ENCODE peak calls at places on chromosomes 3 and 15, in eight cellular contexts. Y is pancreas, E is breast epithelium, C is OCI-LY7, Z is uterus, G is tibial artery, U is adrenal gland, M is left ventricle myocardium inferior. W is an unnamed sample. For H3K4me1, the result is how much of the 10 kb centered on the place peaks cover.

GRCh38 chr3:122890077-122890484 is 95.2 kb downstream of the SLC49A4 start:
- DNase-seq in Y (no peak), E (peak), C (peak), Z (peak), G (peak), U (peak), M (peak), W (peak)

GRCh38 chr3:123722021-123722420 is 137.2 kb upstream of the HACD2 start:
- DNase-seq in Y (no peak), E (peak), C (no peak), Z (no peak), G (no peak), U (no peak), M (no peak), W (no peak)

GRCh38 chr3:45412731-45413130 is 24.4 kb downstream of the LARS2 start:
- DNase-seq in Y (no peak), E (no peak), C (no peak), Z (no peak), G (no peak), U (no peak), M (no peak), W (no peak)

GRCh38 chr3:78718707-78719106 is 1049.1 kb downstream of the ROBO1 start:
- DNase-seq in Y (no peak), E (no peak), C (no peak), Z (no peak), G (no peak), U (no peak), M (no peak), W (no peak)

GRCh38 chr15:46768287-46768686 is 949.0 kb upstream of the SEMA6D start:
- DNase-seq in Y (no peak), E (no peak), C (peak), Z (no peak), G (no peak), U (no peak), M (no peak), W (no peak)

GRCh38 chr3:33716227-33716626 is 1.8 kb downstream of the CLASP2 start:
- DNase-seq in Y (no peak), E (no peak), C (no peak), Z (no peak), G (no peak), U (no peak), M (no peak), W (no peak)

GRCh38 chr15:100713163-100713867 is 110.9 kb downstream of the ASB7 start:
- DNase-seq in Y (peak), E (peak), C (no peak), Z (peak), G (peak), U (peak), M (no peak), W (no peak)

GRCh38 chr3:140629351-140630137 is 48.3 kb upstream of the TRIM42 start:
- DNase-seq in Y (no peak), E (no peak), C (no peak), Z (no peak), G (no peak), U (no peak), M (no peak), W (no peak)

GRCh38 chr3:65915477-65915876 is 123.2 kb downstream of the MAGI1 start:
- DNase-seq in Y (no peak), E (no peak), C (no peak), Z (no peak), G (no peak), U (no peak), M (no peak), W (no peak)

GRCh38 chr3:18302517-18302916 is 122.6 kb downstream of the SATB1 start:
- DNase-seq in Y (peak), E (no peak), C (no peak), Z (no peak), G (no peak), U (no peak), M (no peak), W (no peak)

GRCh38 chr3:20236603-20237002 is 50.6 kb upstream of the SGO1 start:
- DNase-seq in Y (peak), E (no peak), C (no peak), Z (no peak), G (no peak), U (no peak), M (no peak), W (no peak)

GRCh38 chr3:115004201-115005140 is 142.6 kb downstream of the ZBTB20 start:
- DNase-seq in Y (no peak), E (no peak), C (no peak), Z (no peak), G (no peak), U (no peak), M (no peak), W (no peak)

GRCh38 chr15:40081691-40082194 is 26.9 kb downstream of the BMF start:
- DNase-seq in Y (peak), E (peak), C (no peak), Z (peak), G (peak), U (peak), M (peak), W (peak)

GRCh38 chr15:77004189-77004588 is 9.3 kb downstream of the PSTPIP1 start:
- DNase-seq in Y (no peak), E (no peak), C (peak), Z (no peak), G (peak), U (peak), M (peak), W (peak)

GRCh38 chr15:89419370-89419984 is 76.9 kb downstream of the RHCG start:
- DNase-seq in Y (peak), E (no peak), C (peak), Z (peak), G (no peak), U (peak), M (peak), W (no peak)

GRCh38 chr15:40737048-40737447 is 18.0 kb downstream of the RMDN3 start:
- DNase-seq in Y (no peak), E (no peak), C (no peak), Z (no peak), G (no peak), U (no peak), M (no peak), W (no peak)

GRCh38 chr15:99951471-99951870 is 218.2 kb upstream of the LYSMD4 start:
- DNase-seq in Y (no peak), E (no peak), C (no peak), Z (no peak), G (no peak), U (no peak), M (no peak), W (no peak)

GRCh38 chr3:58424613-58425012 is 9.0 kb downstream of the PDHB start:
- DNase-seq in Y (no peak), E (no peak), C (no peak), Z (no peak), G (no peak), U (no peak), M (no peak), W (no peak)

GRCh38 chr3:49634736-49635135 is 39.4 kb upstream of the APEH start:
- DNase-seq in Y (no peak), E (no peak), C (no peak), Z (no peak), G (no peak), U (no peak), M (no peak), W (no peak)

GRCh38 chr3:139646505-139646904 is 31.3 kb downstream of the NMNAT3 start:
- DNase-seq in Y (no peak), E (no peak), C (no peak), Z (no peak), G (no peak), U (no peak), M (no peak), W (no peak)

GRCh38 chr15:89910891-89911626 is 1.7 kb downstream of the ARPIN start:
- DNase-seq in Y (peak), E (no peak), C (no peak), Z (no peak), G (no peak), U (no peak), M (no peak), W (no peak)

GRCh38 chr3:148911597-148911996 is 46.5 kb downstream of the CPA3 start:
- DNase-seq in Y (no peak), E (no peak), C (no peak), Z (no peak), G (no peak), U (no peak), M (no peak), W (no peak)

GRCh38 chr3:133925960-133926735 is 30.5 kb upstream of the RAB6B start:
- DNase-seq in Y (no peak), E (no peak), C (no peak), Z (no peak), G (peak), U (no peak), M (no peak), W (no peak)

GRCh38 chr3:189824629-189825312 is 193.6 kb downstream of the TP63 start:
- DNase-seq in Y (no peak), E (no peak), C (no peak), Z (no peak), G (no peak), U (no peak), M (no peak), W (no peak)

DNA sequence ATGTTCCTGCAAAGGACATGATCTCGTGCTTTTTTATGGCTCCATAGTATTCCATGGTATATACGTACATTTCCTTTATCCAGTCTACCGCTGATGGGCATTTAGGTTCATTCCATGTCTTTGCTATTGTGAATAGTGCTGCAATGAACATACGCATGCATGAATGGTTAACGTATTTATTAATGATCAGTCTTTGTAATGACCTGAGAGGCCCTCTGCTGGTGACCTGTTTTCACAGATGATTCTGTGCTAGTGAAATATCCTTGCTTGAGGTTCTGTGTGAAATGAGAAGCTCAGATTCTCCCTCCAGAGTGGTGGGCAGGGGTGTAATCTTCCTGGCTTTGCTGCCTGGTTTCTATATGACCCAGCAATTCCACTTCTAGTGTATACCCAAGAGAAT is 160.2 kb upstream of the RASGRP1 start:
- DNase-seq in Y (no peak), E (no peak), C (no peak), Z (no peak), G (no peak), U (no peak), M (no peak), W (no peak)
- TF ChIP-seq CTCF in Y (no peak), E (no peak), C (peak), Z (no peak), G (no peak), U (no peak), M (no peak), W (no peak)

GRCh38 chr3:119205209-119205608 is 31.8 kb downstream of the UPK1B start:
- DNase-seq in Y (no peak), E (no peak), C (no peak), Z (no peak), G (no peak), U (no peak), M (no peak), W (no peak)
- H3K4me1 ChIP-seq in Y (under half), E (under half), C (under half), Z (under half), G (under half), U (under half), M (under half), W (under half)

GRCh38 chr3:185717121-185717520 is 107.7 kb downstream of the IGF2BP2 start:
- DNase-seq in Y (no peak), E (no peak), C (no peak), Z (no peak), G (no peak), U (no peak), M (no peak), W (no peak)
- H3K4me3 ChIP-seq in Y (no peak), E (no peak), C (no peak), Z (no peak), G (no peak), U (no peak), M (no peak), W (no peak)

DNA sequence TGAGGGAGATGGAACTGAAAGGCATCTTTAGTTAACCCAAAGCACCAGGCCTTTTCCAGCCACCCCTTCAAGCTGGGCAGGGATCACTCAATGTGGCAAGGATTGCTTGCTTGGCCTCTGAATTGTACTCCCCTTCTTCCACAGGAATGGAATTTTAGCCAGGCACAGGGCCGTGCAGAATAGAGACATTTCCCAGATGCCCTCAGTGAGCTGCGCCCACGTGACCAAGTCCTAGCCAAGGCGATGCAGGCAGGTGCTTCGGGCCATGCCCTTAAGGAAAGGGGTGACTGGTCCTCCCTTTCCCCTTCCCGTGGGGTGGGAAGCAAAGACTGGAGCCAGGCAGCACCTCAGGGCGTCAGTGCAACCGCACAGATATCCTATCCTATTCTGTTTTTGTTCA is 17.9 kb downstream of the GP9 start:
- DNase-seq in Y (no peak), E (no peak), C (no peak), Z (no peak), G (no peak), U (no peak), M (no peak), W (no peak)
- TF ChIP-seq CTCF in Y (no peak), E (no peak), C (no peak), Z (no peak), G (no peak), U (no peak), M (no peak), W (no peak)

DNA sequence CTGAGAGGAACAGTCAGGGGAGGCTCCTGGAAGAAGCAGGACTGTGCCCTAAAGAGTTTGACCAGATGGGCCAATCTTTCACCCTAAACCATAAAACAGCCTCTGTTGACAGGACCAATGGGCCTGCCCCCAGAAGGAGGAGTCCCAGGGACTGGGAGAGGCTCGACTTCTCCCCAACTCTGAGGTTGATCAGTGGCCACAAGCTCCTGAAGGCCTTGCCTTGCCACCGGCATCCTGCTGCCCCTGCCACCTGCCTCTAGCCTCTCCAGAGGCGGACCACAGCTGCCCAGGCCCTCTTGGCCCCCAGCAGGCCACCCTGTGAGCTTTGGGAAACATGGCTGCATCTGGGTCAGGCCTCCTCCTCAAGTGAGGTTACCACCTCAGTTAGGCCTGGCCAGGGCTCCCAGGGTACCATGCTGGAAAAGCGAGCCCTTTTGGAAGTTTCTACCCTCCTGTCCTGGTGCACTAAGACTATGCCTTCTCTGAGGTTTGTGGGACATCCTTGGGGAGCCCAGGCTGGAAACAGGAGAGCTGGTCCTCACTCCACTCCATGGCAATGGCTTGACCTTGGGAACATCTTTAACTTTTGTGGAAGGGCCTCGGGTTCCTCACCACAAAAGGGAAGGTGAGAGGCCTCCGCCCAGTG is 2.9 kb downstream of the VIPR1 start:
- DNase-seq in Y (no peak), E (peak), C (no peak), Z (peak), G (peak), U (no peak), M (no peak), W (no peak)
- H3K4me1 ChIP-seq in Y (under half), E (under half), C (under half), Z (under half), G (under half), U (under half), M (under half), W (under half)

GRCh38 chr15:63943829-63944680 is 102.2 kb downstream of the DAPK2 start:
- DNase-seq in Y (no peak), E (no peak), C (no peak), Z (no peak), G (no peak), U (no peak), M (no peak), W (no peak)
- H3K4me3 ChIP-seq in Y (no peak), E (no peak), C (no peak), Z (no peak), G (no peak), U (no peak), M (no peak), W (no peak)

GRCh38 chr3:36840453-36840921 is 76.1 kb upstream of the DCLK3 start:
- DNase-seq in Y (no peak), E (no peak), C (no peak), Z (no peak), G (no peak), U (no peak), M (peak), W (no peak)

GRCh38 chr3:36842275-36842674 is 77.9 kb upstream of the DCLK3 start:
- DNase-seq in Y (no peak), E (no peak), C (no peak), Z (no peak), G (no peak), U (no peak), M (no peak), W (no peak)

GRCh38 chr3:36846406-36846805 is 82.1 kb upstream of the DCLK3 start:
- DNase-seq in Y (no peak), E (no peak), C (no peak), Z (no peak), G (no peak), U (no peak), M (no peak), W (no peak)

GRCh38 chr3:36843065-36844051 is 79.0 kb upstream of the DCLK3 start:
- DNase-seq in Y (no peak), E (no peak), C (peak), Z (no peak), G (no peak), U (no peak), M (no peak), W (no peak)
- TF ChIP-seq CTCF in Y (no peak), E (no peak), C (peak), Z (peak), G (peak), U (peak), M (peak), W (no peak)

W was measured in lung.